ENCODE peak calls at places on chromosomes 12 and 14, in four cellular contexts. R is HepG2, O is SK-N-SH, K is K562. A is an unnamed sample.

GRCh38 chr14:71387753-71388152 is 480.5 kb downstream of the PCNX1 start:
- DNase-seq in R (no peak), O (no peak), K (no peak), A (no peak)

GRCh38 chr12:122152754-122153153 is 21.3 kb downstream of the IL31 start:
- DNase-seq in R (no peak), O (no peak), K (no peak), A (no peak)

GRCh38 chr14:89911018-89911919 is 43.3 kb downstream of the EFCAB11 start:
- DNase-seq in R (peak; percentile 91), O (no peak), K (no peak), A (peak; percentile 60)

GRCh38 chr12:132224484-132224883 is 80.2 kb downstream of the NOC4L start:
- DNase-seq in R (no peak), O (no peak), K (no peak), A (no peak)

GRCh38 chr14:93150227-93151206 is 34.2 kb downstream of the MOAP1 start:
- DNase-seq in R (peak; percentile 63), O (no peak), K (no peak), A (no peak)

GRCh38 chr14:51304956-51305355 is 64.9 kb downstream of the TMX1 start:
- DNase-seq in R (no peak), O (no peak), K (no peak), A (peak; percentile 49)

GRCh38 chr14:88032373-88032772 is 27.4 kb downstream of the GPR65 start:
- DNase-seq in R (no peak), O (no peak), K (no peak), A (no peak)

GRCh38 chr12:55965941-55966407 is at the start of gene PMEL:
- DNase-seq in R (no peak), O (peak; percentile 55), K (peak; percentile 16), A (no peak)

GRCh38 chr12:10075451-10075850 is 23.3 kb downstream of the CLEC1A start:
- DNase-seq in R (no peak), O (no peak), K (no peak), A (no peak)

GRCh38 chr12:5295151-5295550 is 136.8 kb upstream of the NTF3 start:
- DNase-seq in R (no peak), O (no peak), K (no peak), A (no peak)

GRCh38 chr14:70808402-70809237 is 693 bp downstream of the MAP3K9 start:
- DNase-seq in R (no peak), O (peak; percentile 81), K (no peak), A (peak; percentile 44)

GRCh38 chr14:104973215-104974145 is 4.7 kb downstream of the AHNAK2 start:
- DNase-seq in R (no peak), O (no peak), K (no peak), A (peak; percentile 97)

GRCh38 chr14:76644875-76645518 is 116.3 kb upstream of the VASH1 start:
- DNase-seq in R (peak; percentile 30), O (peak; percentile 74), K (peak; percentile 42), A (peak; percentile 58)

GRCh38 chr14:32513571-32514009 is 184.5 kb downstream of the AKAP6 start:
- DNase-seq in R (no peak), O (no peak), K (no peak), A (no peak)

GRCh38 chr12:94614288-94614721 is 36.1 kb downstream of the TMCC3 start:
- DNase-seq in R (no peak), O (no peak), K (no peak), A (no peak)

GRCh38 chr14:61112506-61112905 is 131.5 kb downstream of the SLC38A6 start:
- DNase-seq in R (no peak), O (no peak), K (no peak), A (no peak)

GRCh38 chr12:57087689-57088441 is 1.0 kb upstream of the NAB2 start:
- DNase-seq in R (peak; percentile 60), O (peak; percentile 82), K (peak; percentile 96), A (peak; percentile 94)

GRCh38 chr12:93191956-93192355 is 185.8 kb upstream of the NUDT4 start:
- DNase-seq in R (no peak), O (no peak), K (no peak), A (no peak)

GRCh38 chr12:126663304-126664094 is 1598.3 kb downstream of the AACS start:
- DNase-seq in R (peak; percentile 1), O (peak; percentile 17), K (peak; percentile 53), A (peak; percentile 8)

GRCh38 chr14:64541261-64541970 is 875 bp downstream of the HSPA2 start:
- DNase-seq in R (no peak), O (no peak), K (no peak), A (no peak)

GRCh38 chr14:65813760-65814387 is 401.3 kb downstream of the FUT8 start:
- DNase-seq in R (no peak), O (no peak), K (no peak), A (no peak)

GRCh38 chr12:104370989-104371870 is 67.7 kb downstream of the EID3 start:
- DNase-seq in R (no peak), O (no peak), K (no peak), A (peak; percentile 94)

GRCh38 chr12:2582631-2583616 is 211.8 kb upstream of the FKBP4 start:
- DNase-seq in R (peak; percentile 22), O (peak; percentile 92), K (peak; percentile 61), A (peak; percentile 55)

GRCh38 chr12:93370947-93371346 is 6.8 kb upstream of the NUDT4 start:
- DNase-seq in R (no peak), O (no peak), K (no peak), A (no peak)

GRCh38 chr12:58419182-58419760 is 477.9 kb downstream of the ATP23 start:
- DNase-seq in R (no peak), O (no peak), K (no peak), A (no peak)

GRCh38 chr14:60648934-60649814 is at the start of gene SIX1:
- DNase-seq in R (peak; percentile 77), O (peak; percentile 88), K (peak; percentile 69), A (peak; percentile 93)

GRCh38 chr12:49549735-49550710 is 11.2 kb downstream of the KCNH3 start:
- DNase-seq in R (no peak), O (peak; percentile 20), K (no peak), A (no peak)

GRCh38 chr12:85157023-85157626 is 121.0 kb downstream of the LRRIQ1 start:
- DNase-seq in R (no peak), O (no peak), K (no peak), A (peak; percentile 13)

GRCh38 chr12:85156569-85156968 is 120.4 kb downstream of the LRRIQ1 start:
- DNase-seq in R (no peak), O (no peak), K (no peak), A (peak; percentile 41)

DNA sequence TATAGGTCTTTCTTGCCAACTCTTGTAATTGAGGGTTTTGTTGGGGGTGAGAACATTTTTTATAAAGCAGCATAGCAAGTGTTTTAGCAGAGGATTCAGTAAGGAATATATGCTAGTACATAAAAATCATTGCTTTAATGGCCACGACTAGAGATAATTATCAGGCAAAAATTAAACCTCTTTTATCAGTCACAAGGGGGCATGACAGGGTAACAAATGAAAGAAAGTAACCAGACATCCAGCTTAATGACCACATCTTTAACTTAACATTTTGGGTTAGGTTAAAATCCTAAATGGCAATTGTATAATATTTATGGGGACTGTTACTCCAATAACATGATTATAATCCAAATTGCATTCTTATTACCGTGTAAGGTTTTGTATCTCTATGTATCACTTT is 119.6 kb downstream of the LRRIQ1 start:
- DNase-seq in R (peak; percentile 4), O (peak; percentile 10), K (no peak), A (no peak)
- TF ChIP-seq RAD21 in R (no peak), O (peak; percentile 78), K (no peak), A (peak; percentile 80)

DNA sequence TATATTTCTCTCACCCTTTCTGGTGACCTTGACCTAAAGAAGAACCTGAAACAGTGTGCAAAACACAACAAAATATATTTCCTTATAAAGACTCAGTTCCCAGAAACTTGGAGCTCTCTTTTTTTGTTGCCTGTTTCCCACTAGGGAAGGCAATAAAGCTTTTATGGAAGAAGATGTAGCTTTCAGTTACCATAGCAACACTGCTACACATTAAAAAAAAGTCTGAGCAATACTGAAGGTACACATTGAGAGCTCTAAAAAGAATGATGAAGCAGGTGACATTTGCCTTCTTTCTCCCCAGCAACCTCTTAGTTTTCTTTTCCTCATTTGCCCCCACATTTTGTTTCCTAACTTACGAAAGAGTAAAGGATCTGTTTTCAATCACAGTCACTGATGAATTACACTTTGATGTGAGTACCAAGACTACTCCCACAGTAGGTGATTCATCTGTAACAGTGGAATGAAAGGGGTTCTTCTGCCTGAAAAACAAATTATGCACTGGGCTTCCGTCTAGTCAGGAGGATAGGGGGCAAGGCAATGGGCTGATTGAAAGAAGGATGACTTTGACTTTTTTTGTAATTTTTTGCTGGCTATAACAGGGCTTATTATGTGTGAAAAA is 1.1 kb upstream of the CATSPERB start:
- DNase-seq in R (no peak), O (no peak), K (no peak), A (no peak)
- TF ChIP-seq EP300 in R (no peak), O (no peak), K (no peak), A (no peak)

GRCh38 chr12:26152507-26153102 is 27.8 kb upstream of the BHLHE41 start:
- DNase-seq in R (no peak), O (no peak), K (no peak), A (no peak)

GRCh38 chr12:26158078-26158764 is 33.4 kb upstream of the BHLHE41 start:
- DNase-seq in R (no peak), O (no peak), K (no peak), A (peak; percentile 19)

GRCh38 chr12:26153421-26154154 is 28.8 kb upstream of the BHLHE41 start:
- DNase-seq in R (peak; percentile 75), O (no peak), K (no peak), A (peak; percentile 79)

GRCh38 chr12:26156996-26157395 is 32.2 kb upstream of the BHLHE41 start:
- DNase-seq in R (no peak), O (no peak), K (no peak), A (no peak)

DNA sequence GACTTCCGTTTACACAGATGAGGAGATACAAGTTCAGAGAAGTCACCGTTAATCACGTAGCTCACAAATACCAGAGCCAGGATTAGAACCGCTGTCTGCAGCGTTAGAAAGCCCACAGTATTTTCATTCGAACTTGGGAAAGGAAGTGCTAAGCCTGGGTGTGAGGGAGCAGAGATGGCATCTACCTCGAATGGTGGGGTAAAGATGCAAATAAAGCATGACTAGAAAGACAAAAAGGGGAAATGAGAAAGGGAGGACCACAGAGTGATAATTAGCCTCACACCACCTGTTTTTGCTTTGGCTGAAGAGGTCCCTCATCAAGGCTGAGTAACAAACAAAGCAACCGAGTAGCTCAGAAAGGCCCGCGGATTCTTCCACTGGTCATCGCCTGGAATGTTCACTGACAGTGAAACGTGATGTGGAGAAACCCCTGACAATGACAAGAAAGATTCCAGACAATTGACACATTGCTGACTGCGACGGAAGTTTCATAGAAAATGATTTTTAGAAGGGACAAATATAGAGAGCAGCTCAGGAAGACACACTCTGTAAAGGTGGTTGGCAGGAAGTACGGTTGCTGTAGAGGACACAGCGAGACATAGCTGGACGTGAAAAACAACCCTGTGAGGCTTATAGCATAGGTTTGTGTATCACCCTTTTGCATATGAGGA is 31.5 kb upstream of the BHLHE41 start:
- DNase-seq in R (no peak), O (no peak), K (no peak), A (no peak)
- TF ChIP-seq USF2 in R (no peak), O (no peak), K (no peak), A (no peak)

GRCh38 chr12:66763453-66763852 is 84.6 kb upstream of the GRIP1 start:
- DNase-seq in R (no peak), O (no peak), K (no peak), A (no peak)
- TF ChIP-seq RAD21 in R (no peak), O (no peak), K (no peak), A (no peak)

GRCh38 chr12:14365294-14366210 is at the start of gene ATF7IP:
- DNase-seq in R (peak; percentile 29), O (peak; percentile 96), K (peak; percentile 89), A (peak; percentile 99)
- TF ChIP-seq EP300 in R (peak; percentile 88), O (no peak), K (no peak), A (no peak)